ENCODE peak calls at places on chromosomes 12 and 14, in four cellular contexts. C is right atrium auricular region; B is stimulated activated CD4-positive, alpha-beta T cell treated with anti-CD3 and anti-CD28 coated beads, Interleukin-1b, Interleukin-23, amount 100 ng/mL, for 1 hour; O is HCT116. K is an unnamed sample.

GRCh38 chr14:66403183-66403582 is 83.0 kb upstream of the CCDC196 start:
- DNase-seq in C (no peak), B (no peak), O (no peak), K (no peak)

GRCh38 chr12:130617219-130617618 is 98.9 kb downstream of the RIMBP2 start:
- DNase-seq in C (no peak), B (no peak), O (no peak), K (no peak)

GRCh38 chr12:13436696-13437391 is 240.3 kb downstream of the EMP1 start:
- DNase-seq in C (peak; percentile 78), B (no peak), O (no peak), K (no peak)

GRCh38 chr12:57089259-57090245 is 638 bp downstream of the NAB2 start:
- DNase-seq in C (peak; percentile 86), B (no peak), O (no peak), K (no peak)

GRCh38 chr14:102362084-102362483 is 606 bp downstream of the CINP start:
- DNase-seq in C (no peak), B (no peak), O (no peak), K (no peak)

GRCh38 chr14:99958380-99958779 is 106.8 kb upstream of the EVL start:
- DNase-seq in C (no peak), B (no peak), O (no peak), K (no peak)

GRCh38 chr12:25864287-25864686 is 94.2 kb upstream of the RASSF8 start:
- DNase-seq in C (no peak), B (no peak), O (no peak), K (no peak)

GRCh38 chr12:544142-544541 is 84.4 kb downstream of the B4GALNT3 start:
- DNase-seq in C (no peak), B (no peak), O (no peak), K (no peak)

GRCh38 chr12:100858658-100859057 is 64.1 kb downstream of the ANO4 start:
- DNase-seq in C (no peak), B (no peak), O (no peak), K (no peak)

GRCh38 chr14:64701660-64702059 is 2.6 kb upstream of the PLEKHG3 start:
- DNase-seq in C (no peak), B (no peak), O (no peak), K (no peak)

GRCh38 chr14:92362781-92363235 is 39.8 kb downstream of the SLC24A4 start:
- DNase-seq in C (peak; percentile 60), B (no peak), O (no peak), K (no peak)

GRCh38 chr14:35858521-35859209 is 32.5 kb downstream of the BRMS1L start:
- DNase-seq in C (no peak), B (no peak), O (no peak), K (no peak)

GRCh38 chr12:92270501-92270900 is 124.9 kb upstream of the BTG1 start:
- DNase-seq in C (no peak), B (no peak), O (no peak), K (no peak)

GRCh38 chr14:89936654-89937185 is 17.8 kb downstream of the EFCAB11 start:
- DNase-seq in C (no peak), B (no peak), O (no peak), K (no peak)